ENCODE peak calls at places on chromosome 4, in seven cellular contexts. X, V, C, J, U, R and H are unnamed samples.

GRCh38 chr4:122623637-122624036 is 2.8 kb upstream of the IL21 start:
- DNase-seq in X (no peak), V (no peak), C (no peak), J (no peak), U (no peak), R (no peak), H (no peak)

GRCh38 chr4:138658518-138658917 is 357.1 kb upstream of the NOCT start:
- DNase-seq in X (no peak), V (no peak), C (no peak), J (no peak), U (no peak), R (no peak), H (no peak)

GRCh38 chr4:24065974-24066373 is 176.1 kb upstream of the PPARGC1A start:
- DNase-seq in X (no peak), V (no peak), C (no peak), J (no peak), U (no peak), R (no peak), H (no peak)

GRCh38 chr4:83605744-83606172 is 69.8 kb downstream of the GPAT3 start:
- DNase-seq in X (no peak), V (peak), C (no peak), J (no peak), U (no peak), R (no peak), H (no peak)

GRCh38 chr4:85812776-85813175 is 337.8 kb downstream of the ARHGAP24 start:
- DNase-seq in X (no peak), V (no peak), C (no peak), J (no peak), U (no peak), R (no peak), H (no peak)

GRCh38 chr4:85860066-85860465 is 385.1 kb downstream of the ARHGAP24 start:
- DNase-seq in X (no peak), V (no peak), C (no peak), J (no peak), U (no peak), R (no peak), H (no peak)

GRCh38 chr4:1172971-1173757 is 781 bp upstream of the SPON2 start:
- DNase-seq in X (no peak), V (no peak), C (no peak), J (peak), U (no peak), R (no peak), H (no peak)

GRCh38 chr4:17060230-17060629 is 161.8 kb upstream of the LDB2 start:
- DNase-seq in X (no peak), V (no peak), C (no peak), J (no peak), U (no peak), R (no peak), H (no peak)

GRCh38 chr4:179164642-179165338 is 1722.6 kb upstream of the AGA start:
- DNase-seq in X (no peak), V (no peak), C (no peak), J (no peak), U (no peak), R (no peak), H (no peak)

GRCh38 chr4:128821151-128821550 is 11.7 kb downstream of the JADE1 start:
- DNase-seq in X (no peak), V (no peak), C (no peak), J (no peak), U (no peak), R (no peak), H (no peak)

GRCh38 chr4:13678186-13678924 is 50.8 kb upstream of the BOD1L1 start:
- DNase-seq in X (no peak), V (peak), C (no peak), J (no peak), U (no peak), R (no peak), H (no peak)

GRCh38 chr4:72767903-72768817 is 199.1 kb upstream of the ADAMTS3 start:
- DNase-seq in X (no peak), V (no peak), C (no peak), J (no peak), U (no peak), R (no peak), H (no peak)

GRCh38 chr4:2103127-2103842 is 44.2 kb downstream of the NAT8L start:
- DNase-seq in X (no peak), V (no peak), C (no peak), J (no peak), U (no peak), R (no peak), H (no peak)

GRCh38 chr4:86043755-86044592 is 315.9 kb downstream of the MAPK10 start:
- DNase-seq in X (no peak), V (peak), C (no peak), J (peak), U (no peak), R (peak), H (peak)

GRCh38 chr4:64969081-64969480 is 559.8 kb upstream of the TECRL start:
- DNase-seq in X (no peak), V (no peak), C (no peak), J (no peak), U (no peak), R (no peak), H (no peak)

GRCh38 chr4:155353923-155354540 is 22.7 kb downstream of the MAP9 start:
- DNase-seq in X (peak), V (peak), C (no peak), J (peak), U (peak), R (peak), H (peak)

GRCh38 chr4:37510626-37511025 is 175.6 kb downstream of the RELL1 start:
- DNase-seq in X (no peak), V (no peak), C (no peak), J (no peak), U (no peak), R (no peak), H (no peak)

GRCh38 chr4:94678896-94679295 is 78.9 kb upstream of the BMPR1B start:
- DNase-seq in X (no peak), V (no peak), C (no peak), J (no peak), U (no peak), R (no peak), H (no peak)

GRCh38 chr4:137536789-137537561 is 4.7 kb upstream of the PCDH18 start:
- DNase-seq in X (no peak), V (no peak), C (no peak), J (no peak), U (no peak), R (no peak), H (no peak)

GRCh38 chr4:6121941-6122340 is 78.4 kb downstream of the JAKMIP1 start:
- DNase-seq in X (no peak), V (no peak), C (peak), J (no peak), U (no peak), R (no peak), H (no peak)

GRCh38 chr4:125389713-125390112 is 75.0 kb downstream of the FAT4 start:
- DNase-seq in X (no peak), V (no peak), C (no peak), J (no peak), U (no peak), R (no peak), H (no peak)

GRCh38 chr4:177308842-177309524 is 691 bp upstream of the NEIL3 start:
- DNase-seq in X (no peak), V (no peak), C (no peak), J (no peak), U (no peak), R (no peak), H (no peak)

GRCh38 chr4:10587697-10588096 is 96.9 kb downstream of the CLNK start:
- DNase-seq in X (peak), V (no peak), C (peak), J (no peak), U (no peak), R (no peak), H (no peak)

GRCh38 chr4:38069271-38069760 is 109.1 kb downstream of the PTTG2 start:
- DNase-seq in X (peak), V (peak), C (no peak), J (no peak), U (peak), R (no peak), H (no peak)

GRCh38 chr4:139922625-139923024 is 231.4 kb downstream of the MAML3 start:
- DNase-seq in X (no peak), V (no peak), C (no peak), J (no peak), U (no peak), R (no peak), H (no peak)

GRCh38 chr4:73415807-73416238 is 11.7 kb downstream of the ALB start:
- DNase-seq in X (no peak), V (no peak), C (no peak), J (no peak), U (no peak), R (no peak), H (no peak)

GRCh38 chr4:89929425-89930272 is 35.0 kb downstream of the MMRN1 start:
- DNase-seq in X (no peak), V (peak), C (no peak), J (no peak), U (no peak), R (no peak), H (no peak)

GRCh38 chr4:152983774-152984411 is 47.8 kb downstream of the FHDC1 start:
- DNase-seq in X (no peak), V (no peak), C (no peak), J (no peak), U (no peak), R (no peak), H (peak)

GRCh38 chr4:150493846-150494245 is 88.1 kb upstream of the MAB21L2 start:
- DNase-seq in X (no peak), V (no peak), C (no peak), J (no peak), U (no peak), R (no peak), H (no peak)

GRCh38 chr4:131551306-131551705 is 1597.8 kb upstream of the PCDH10 start:
- DNase-seq in X (no peak), V (peak), C (no peak), J (no peak), U (no peak), R (no peak), H (no peak)

GRCh38 chr4:71293705-71294104 is 45.1 kb upstream of the SLC4A4 start:
- DNase-seq in X (no peak), V (no peak), C (no peak), J (no peak), U (no peak), R (no peak), H (no peak)

GRCh38 chr4:124903995-124904722 is 191.6 kb upstream of the ANKRD50 start:
- DNase-seq in X (no peak), V (no peak), C (no peak), J (no peak), U (no peak), R (peak), H (no peak)

GRCh38 chr4:98166025-98166730 is 22.9 kb upstream of the STPG2 start:
- DNase-seq in X (no peak), V (no peak), C (no peak), J (no peak), U (no peak), R (peak), H (no peak)

GRCh38 chr4:41670982-41671381 is 77.5 kb downstream of the PHOX2B start:
- DNase-seq in X (no peak), V (no peak), C (no peak), J (no peak), U (no peak), R (no peak), H (no peak)

GRCh38 chr4:26320159-26320452 is 708 bp upstream of the RBPJ start:
- DNase-seq in X (no peak), V (peak), C (peak), J (no peak), U (no peak), R (no peak), H (no peak)

GRCh38 chr4:24764305-24764704 is 31.1 kb upstream of the SOD3 start:
- DNase-seq in X (no peak), V (no peak), C (no peak), J (no peak), U (no peak), R (no peak), H (no peak)

GRCh38 chr4:57989430-57989829 is 879.2 kb upstream of the IGFBP7 start:
- DNase-seq in X (no peak), V (no peak), C (no peak), J (no peak), U (no peak), R (no peak), H (no peak)

GRCh38 chr4:184503869-184504300 is 29.5 kb upstream of the IRF2 start:
- DNase-seq in X (no peak), V (peak), C (no peak), J (no peak), U (no peak), R (no peak), H (no peak)

GRCh38 chr4:1382776-1383727 is 23.2 kb downstream of the NKX1-1 start:
- DNase-seq in X (peak), V (no peak), C (no peak), J (no peak), U (no peak), R (no peak), H (no peak)

GRCh38 chr4:39435875-39436563 is 22.7 kb downstream of the RPL9 start:
- DNase-seq in X (no peak), V (no peak), C (no peak), J (no peak), U (no peak), R (no peak), H (no peak)
- TF ChIP-seq CTCF in X (no peak), V (peak), C (no peak), J (no peak), U (no peak), R (no peak), H (no peak)

GRCh38 chr4:183447646-183448045 is 3.2 kb downstream of the CDKN2AIP start:
- DNase-seq in X (no peak), V (no peak), C (no peak), J (no peak), U (no peak), R (no peak), H (no peak)

GRCh38 chr4:183441276-183441675 is 3.2 kb upstream of the CDKN2AIP start:
- DNase-seq in X (no peak), V (no peak), C (no peak), J (no peak), U (no peak), R (no peak), H (no peak)

GRCh38 chr4:183444953-183445543 is 612 bp downstream of the CDKN2AIP start:
- DNase-seq in X (peak), V (no peak), C (no peak), J (no peak), U (peak), R (peak), H (peak)

GRCh38 chr4:183443609-183444148 is 757 bp upstream of the CDKN2AIP start:
- DNase-seq in X (no peak), V (no peak), C (no peak), J (peak), U (no peak), R (no peak), H (no peak)

DNA sequence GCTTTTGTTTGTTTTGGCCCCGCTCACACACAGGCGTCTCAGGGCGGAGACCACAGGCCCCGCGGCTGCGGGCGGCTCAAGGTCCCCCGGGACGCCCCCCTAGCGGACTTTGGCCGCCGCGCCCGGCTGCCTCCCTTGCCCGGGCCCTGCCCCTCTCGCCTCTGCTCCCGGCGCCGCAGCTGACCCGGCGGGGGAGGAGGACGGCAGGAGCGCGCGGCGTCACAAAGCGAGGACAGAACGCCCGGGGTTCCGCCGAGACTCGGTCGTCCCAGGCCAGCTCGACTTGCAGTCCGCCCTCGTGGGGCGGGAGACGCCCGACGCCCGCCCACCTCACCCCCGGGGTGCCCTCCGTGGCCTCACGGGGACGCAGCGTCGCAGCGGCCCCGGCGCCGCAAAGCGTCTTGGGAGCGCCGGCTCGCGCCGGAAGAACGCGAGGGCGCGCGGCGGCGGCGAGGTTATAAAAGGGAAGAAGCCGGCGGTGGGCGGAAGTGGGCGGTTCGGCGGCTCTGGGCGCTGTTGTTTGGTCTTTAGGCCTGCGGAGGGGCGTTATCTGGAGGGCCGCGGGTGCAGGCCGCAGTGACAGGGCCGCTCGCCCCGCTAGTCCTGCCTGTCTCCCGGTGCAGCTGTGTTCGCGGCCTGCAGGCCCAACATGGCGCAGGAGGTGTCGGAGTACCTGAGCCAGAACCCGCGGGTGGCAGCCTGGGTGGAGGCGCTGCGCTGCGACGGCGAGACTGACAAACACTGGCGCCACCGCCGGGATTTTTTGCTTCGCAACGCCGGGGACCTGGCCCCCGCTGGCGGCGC is at the start of gene CDKN2AIP:
- DNase-seq in X (peak), V (peak), C (peak), J (peak), U (peak), R (peak), H (peak)
- TF ChIP-seq CTCF in X (no peak), V (no peak), C (no peak), J (no peak), U (no peak), R (no peak), H (peak)

DNA sequence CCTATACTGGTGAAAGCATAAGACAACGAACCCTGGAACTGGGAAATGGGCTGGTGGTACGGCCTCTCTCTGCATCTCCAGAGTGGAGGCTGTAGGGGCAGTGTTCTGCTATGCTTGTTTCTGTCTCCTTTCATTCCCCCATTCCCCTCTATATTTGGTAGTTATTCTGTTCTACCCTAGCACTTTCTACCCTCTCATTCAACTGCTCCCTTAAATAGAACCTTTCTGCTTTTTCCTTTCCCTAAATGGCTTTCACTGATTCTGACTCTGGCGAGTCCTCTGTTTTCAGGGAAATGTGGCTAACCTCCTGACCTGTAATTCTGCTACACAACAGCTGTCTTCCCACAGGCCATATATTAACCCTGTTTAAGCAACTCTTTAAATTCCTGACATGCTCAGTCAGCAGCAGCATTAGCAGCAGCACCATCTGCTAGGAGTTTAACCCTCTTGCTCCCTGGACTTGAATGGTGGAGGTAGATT is 94.2 kb downstream of the CXCL13 start:
- DNase-seq in X (no peak), V (no peak), C (no peak), J (no peak), U (no peak), R (no peak), H (peak)
- TF ChIP-seq CTCF in X (no peak), V (no peak), C (no peak), J (no peak), U (no peak), R (no peak), H (peak)

DNA sequence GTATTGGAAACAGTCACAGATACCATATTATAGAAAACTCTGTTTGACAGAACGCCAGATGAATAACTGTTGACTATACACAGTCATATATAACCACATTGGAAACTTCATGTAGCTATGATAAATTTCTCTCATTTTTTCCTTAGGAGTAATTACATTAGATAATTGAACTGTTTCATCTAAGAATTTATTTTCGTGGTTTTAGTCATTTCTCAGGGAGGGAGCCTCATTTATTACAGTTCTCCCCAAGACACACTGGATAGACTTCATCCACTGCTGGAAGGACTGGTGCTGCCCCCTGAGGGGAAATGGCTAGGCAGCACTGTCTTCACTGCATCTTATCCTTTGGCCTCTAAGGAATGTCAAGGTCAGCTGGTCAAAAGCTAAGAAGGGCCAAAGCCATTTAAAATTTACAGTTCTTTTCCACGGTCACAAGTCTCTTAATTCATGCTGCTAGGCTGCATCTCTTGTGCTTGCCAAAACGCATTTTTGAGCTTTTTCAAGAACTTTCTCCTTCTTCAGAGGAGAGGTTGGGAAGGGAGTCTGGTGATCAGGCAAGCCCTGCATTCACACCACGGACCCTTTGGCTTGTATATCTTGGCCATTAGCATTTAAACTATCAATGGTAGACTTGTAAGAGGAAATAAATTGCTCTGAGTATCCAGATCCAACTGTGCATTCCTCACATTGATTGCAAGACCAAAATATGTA is 145.1 kb downstream of the CBR4 start:
- DNase-seq in X (no peak), V (no peak), C (no peak), J (no peak), U (no peak), R (no peak), H (no peak)
- TF ChIP-seq CTCF in X (no peak), V (no peak), C (no peak), J (no peak), U (peak), R (peak), H (peak)

DNA sequence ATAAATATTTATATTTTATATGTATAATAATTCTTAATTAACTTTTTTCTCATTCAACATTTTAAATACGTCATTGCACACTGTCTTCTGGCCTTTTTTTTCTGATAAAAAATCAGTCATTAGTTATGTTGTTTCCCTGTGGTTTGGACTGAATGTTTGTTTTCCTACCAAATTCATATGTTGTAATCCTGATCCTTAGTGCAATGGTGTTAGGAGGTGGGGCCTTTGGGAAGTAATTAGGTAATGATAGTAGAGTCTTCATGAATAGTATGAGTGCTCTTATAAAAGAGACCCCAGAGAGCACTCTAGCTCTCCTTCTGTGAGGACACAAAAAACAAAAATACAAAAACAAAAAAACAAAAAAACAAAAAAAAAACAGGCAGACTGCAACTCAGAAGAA is 117.2 kb downstream of the GASK1B start:
- DNase-seq in X (no peak), V (no peak), C (no peak), J (no peak), U (no peak), R (no peak), H (no peak)
- TF ChIP-seq CTCF in X (no peak), V (no peak), C (no peak), J (no peak), U (no peak), R (no peak), H (no peak)